ENCODE peak calls at places on chromosomes 13 and 19, in ten cellular contexts. A, B, E, S, H, M, N, P, O and K are unnamed samples.

GRCh38 chr19:58572818-58573657 is at the start of gene MZF1:
- DNase-seq in A (no peak), B (no peak), E (peak), S (no peak), H (peak), M (peak), N (peak), P (no peak), O (peak), K (peak)

GRCh38 chr13:52846567-52847321 is 1.7 kb downstream of the PCDH8 start:
- DNase-seq in A (no peak), B (no peak), E (peak), S (no peak), H (peak), M (no peak), N (peak), P (no peak), O (peak), K (peak)

GRCh38 chr19:45076029-45076850 is at the start of gene ZNF296:
- DNase-seq in A (peak), B (no peak), E (peak), S (peak), H (no peak), M (peak), N (peak), P (no peak), O (peak), K (peak)

GRCh38 chr13:105050696-105051095 is 1484.8 kb downstream of the EFNB2 start:
- DNase-seq in A (no peak), B (no peak), E (no peak), S (no peak), H (peak), M (no peak), N (no peak), P (no peak), O (peak), K (no peak)

GRCh38 chr13:60431108-60431700 is 34.2 kb downstream of the TDRD3 start:
- DNase-seq in A (no peak), B (no peak), E (no peak), S (no peak), H (peak), M (no peak), N (peak), P (peak), O (no peak), K (peak)

GRCh38 chr19:47433121-47433520 is 13.8 kb upstream of the MEIS3 start:
- DNase-seq in A (no peak), B (no peak), E (no peak), S (no peak), H (no peak), M (no peak), N (no peak), P (no peak), O (no peak), K (no peak)

GRCh38 chr13:108961542-108962125 is 332.2 kb downstream of the MYO16 start:
- DNase-seq in A (no peak), B (no peak), E (no peak), S (peak), H (peak), M (no peak), N (peak), P (peak), O (no peak), K (peak)

GRCh38 chr19:2337329-2337707 is 8.8 kb downstream of the SPPL2B start:
- DNase-seq in A (no peak), B (no peak), E (no peak), S (no peak), H (peak), M (no peak), N (peak), P (no peak), O (no peak), K (peak)

GRCh38 chr13:49827336-49827735 is 34.9 kb upstream of the KPNA3 start:
- DNase-seq in A (no peak), B (no peak), E (no peak), S (no peak), H (no peak), M (no peak), N (no peak), P (no peak), O (no peak), K (no peak)

GRCh38 chr13:59425211-59425721 is 738.5 kb downstream of the DIAPH3 start:
- DNase-seq in A (no peak), B (no peak), E (no peak), S (no peak), H (peak), M (no peak), N (no peak), P (peak), O (no peak), K (no peak)

GRCh38 chr13:98761126-98761978 is 8.9 kb upstream of the SLC15A1 start:
- DNase-seq in A (no peak), B (no peak), E (no peak), S (peak), H (peak), M (no peak), N (no peak), P (no peak), O (no peak), K (no peak)

GRCh38 chr13:40077396-40078027 is 422.1 kb downstream of the COG6 start:
- DNase-seq in A (no peak), B (no peak), E (no peak), S (no peak), H (no peak), M (no peak), N (no peak), P (no peak), O (no peak), K (no peak)

GRCh38 chr13:99385161-99385560 is 78.0 kb upstream of the GPR183 start:
- DNase-seq in A (no peak), B (no peak), E (no peak), S (no peak), H (no peak), M (no peak), N (no peak), P (no peak), O (no peak), K (no peak)

GRCh38 chr19:49468746-49469447 is 5.1 kb upstream of the FLT3LG start:
- DNase-seq in A (peak), B (no peak), E (peak), S (peak), H (no peak), M (no peak), N (peak), P (no peak), O (peak), K (peak)

GRCh38 chr19:49335784-49336481 is 727 bp downstream of the CD37 start:
- DNase-seq in A (no peak), B (no peak), E (no peak), S (no peak), H (no peak), M (no peak), N (no peak), P (no peak), O (no peak), K (no peak)

GRCh38 chr19:53333071-53333465 is 481 bp upstream of the ZNF845 start:
- DNase-seq in A (peak), B (no peak), E (peak), S (no peak), H (no peak), M (no peak), N (peak), P (no peak), O (peak), K (peak)

GRCh38 chr19:3369337-3370213 is 3.2 kb downstream of the NFIC start:
- DNase-seq in A (no peak), B (no peak), E (peak), S (no peak), H (peak), M (no peak), N (no peak), P (no peak), O (peak), K (peak)

GRCh38 chr13:39942901-39943273 is 287.4 kb downstream of the COG6 start:
- DNase-seq in A (peak), B (no peak), E (peak), S (peak), H (peak), M (peak), N (peak), P (peak), O (peak), K (peak)

GRCh38 chr19:44701228-44701627 is 2.3 kb downstream of the CEACAM16 start:
- DNase-seq in A (no peak), B (no peak), E (no peak), S (no peak), H (no peak), M (no peak), N (no peak), P (no peak), O (no peak), K (no peak)

GRCh38 chr19:46478356-46478986 is 7.1 kb upstream of the PNMA8A start:
- DNase-seq in A (no peak), B (no peak), E (no peak), S (peak), H (peak), M (no peak), N (peak), P (peak), O (no peak), K (peak)

GRCh38 chr13:26247011-26247410 is 6.9 kb upstream of the CDK8 start:
- DNase-seq in A (no peak), B (no peak), E (no peak), S (no peak), H (no peak), M (no peak), N (no peak), P (peak), O (no peak), K (no peak)

GRCh38 chr13:44300895-44301638 is 72.6 kb upstream of the SERP2 start:
- DNase-seq in A (no peak), B (no peak), E (peak), S (peak), H (peak), M (no peak), N (no peak), P (peak), O (peak), K (no peak)

GRCh38 chr13:41505209-41505835 is 48.0 kb downstream of the RGCC start:
- DNase-seq in A (no peak), B (no peak), E (no peak), S (no peak), H (peak), M (no peak), N (no peak), P (no peak), O (no peak), K (no peak)

GRCh38 chr19:5308471-5309437 is 31.9 kb downstream of the PTPRS start:
- DNase-seq in A (no peak), B (no peak), E (no peak), S (no peak), H (peak), M (no peak), N (no peak), P (peak), O (peak), K (no peak)

GRCh38 chr19:13764821-13765394 is 586 bp downstream of the MRI1 start:
- DNase-seq in A (no peak), B (no peak), E (no peak), S (no peak), H (no peak), M (no peak), N (peak), P (peak), O (peak), K (peak)

GRCh38 chr13:111883571-111884343 is 183.2 kb upstream of the SOX1 start:
- DNase-seq in A (no peak), B (no peak), E (no peak), S (no peak), H (no peak), M (no peak), N (no peak), P (no peak), O (no peak), K (no peak)

GRCh38 chr13:92805766-92806165 is 420.8 kb upstream of the GPC6 start:
- DNase-seq in A (no peak), B (no peak), E (no peak), S (no peak), H (no peak), M (no peak), N (no peak), P (no peak), O (no peak), K (no peak)

GRCh38 chr19:5131031-5131865 is 162.3 kb downstream of the KDM4B start:
- DNase-seq in A (peak), B (no peak), E (no peak), S (no peak), H (no peak), M (no peak), N (peak), P (no peak), O (no peak), K (peak)